ENCODE peak calls at places on chromosome 21, in six cellular contexts. S is stimulated activated CD4-positive, alpha-beta T cell treated with anti-CD3 and anti-CD28 coated beads, Interleukin-2, amount 100 ng/mL, for 24 hours; U is tibial artery; A is IMR-90; P is iPS-NIHi11; L is GM20000. G is an unnamed sample.

GRCh38 chr21:34986561-34987533 is 62.3 kb downstream of the RUNX1 start:
- DNase-seq in S (peak), U (no peak), A (peak), P (peak), L (peak), G (peak)

GRCh38 chr21:46194374-46195334 is 10.4 kb upstream of the SPATC1L start:
- DNase-seq in S (no peak), U (no peak), A (no peak), P (no peak), L (no peak), G (no peak)

GRCh38 chr21:46114963-46115362 is 17.1 kb downstream of the COL6A2 start:
- DNase-seq in S (no peak), U (peak), A (no peak), P (no peak), L (no peak), G (no peak)

GRCh38 chr21:35483267-35483666 is 434.2 kb upstream of the RUNX1 start:
- DNase-seq in S (no peak), U (no peak), A (no peak), P (no peak), L (no peak), G (no peak)

GRCh38 chr21:26842976-26843911 is 2.0 kb downstream of the ADAMTS1 start:
- DNase-seq in S (no peak), U (peak), A (peak), P (peak), L (no peak), G (peak)

GRCh38 chr21:41699311-41699710 is 67.5 kb downstream of the RIPK4 start:
- DNase-seq in S (no peak), U (no peak), A (no peak), P (no peak), L (no peak), G (no peak)

GRCh38 chr21:15486460-15487241 is 243.1 kb upstream of the USP25 start:
- DNase-seq in S (no peak), U (no peak), A (no peak), P (no peak), L (no peak), G (no peak)

GRCh38 chr21:41598561-41599511 is 90.9 kb upstream of the TMPRSS2 start:
- DNase-seq in S (no peak), U (no peak), A (no peak), P (no peak), L (no peak), G (no peak)

GRCh38 chr21:45947296-45947695 is 34.3 kb upstream of the COL6A1 start:
- DNase-seq in S (no peak), U (no peak), A (no peak), P (peak), L (no peak), G (no peak)